ENCODE peak calls at places on chromosomes 2 and 18, in six cellular contexts. X is GM23248; V is adrenal gland; A is heart right ventricle; G is CD8-positive, alpha-beta T cell; B is Peyer's patch. M is an unnamed sample. For H3K36me3 and H3K4me1, the result is how much of the 10 kb centered on the place peaks cover.

GRCh38 chr18:43952398-43952797 is 675.1 kb upstream of the SYT4 start:
- DNase-seq in X (no peak), V (no peak), A (no peak), G (no peak), B (no peak), M (no peak)

GRCh38 chr2:20156826-20157605 is 67.9 kb downstream of the SDC1 start:
- DNase-seq in X (no peak), V (no peak), A (no peak), G (no peak), B (peak), M (no peak)

GRCh38 chr18:48547456-48548403 is 8.9 kb downstream of the CTIF start:
- DNase-seq in X (peak), V (peak), A (peak), G (no peak), B (no peak), M (no peak)

GRCh38 chr2:27264253-27264752 is 1.5 kb upstream of the SLC30A3 start:
- DNase-seq in X (no peak), V (no peak), A (no peak), G (no peak), B (no peak), M (no peak)

GRCh38 chr2:240593026-240593702 is 6.6 kb downstream of the CAPN10 start:
- DNase-seq in X (no peak), V (peak), A (peak), G (no peak), B (no peak), M (no peak)

GRCh38 chr2:55146266-55146665 is 85.8 kb downstream of the CLHC1 start:
- DNase-seq in X (no peak), V (no peak), A (no peak), G (no peak), B (no peak), M (no peak)

GRCh38 chr18:9094307-9095226 is 7.9 kb upstream of the NDUFV2 start:
- DNase-seq in X (peak), V (no peak), A (no peak), G (no peak), B (no peak), M (no peak)

GRCh38 chr18:79542876-79543750 is 136.5 kb upstream of the CTDP1 start:
- DNase-seq in X (no peak), V (no peak), A (no peak), G (no peak), B (peak), M (no peak)

GRCh38 chr18:34540897-34541296 is 169.2 kb upstream of the DTNA start:
- DNase-seq in X (no peak), V (no peak), A (no peak), G (no peak), B (no peak), M (no peak)

GRCh38 chr18:48994044-48994651 is 43.4 kb upstream of the SMAD7 start:
- DNase-seq in X (peak), V (no peak), A (no peak), G (no peak), B (no peak), M (no peak)

GRCh38 chr2:237060518-237061312 is 25.0 kb upstream of the COPS8 start:
- DNase-seq in X (peak), V (peak), A (peak), G (peak), B (no peak), M (peak)

GRCh38 chr2:8993902-8994278 is 9.6 kb downstream of the MBOAT2 start:
- DNase-seq in X (peak), V (no peak), A (no peak), G (no peak), B (no peak), M (no peak)

GRCh38 chr2:11573418-11574175 is 39.8 kb downstream of the GREB1 start:
- DNase-seq in X (no peak), V (no peak), A (no peak), G (no peak), B (peak), M (no peak)

GRCh38 chr2:17827785-17828184 is 11.5 kb downstream of the MSGN1 start:
- DNase-seq in X (no peak), V (no peak), A (no peak), G (no peak), B (no peak), M (no peak)

GRCh38 chr2:18153741-18154140 is 275.3 kb downstream of the KCNS3 start:
- DNase-seq in X (no peak), V (no peak), A (no peak), G (no peak), B (no peak), M (no peak)

GRCh38 chr2:166373951-166374350 is 1.8 kb downstream of the SCN9A start:
- DNase-seq in X (peak), V (peak), A (no peak), G (no peak), B (no peak), M (no peak)

GRCh38 chr2:86396304-86396785 is 44.8 kb upstream of the KDM3A start:
- DNase-seq in X (peak), V (peak), A (peak), G (no peak), B (no peak), M (no peak)

GRCh38 chr2:239304533-239305221 is 96.1 kb downstream of the HDAC4 start:
- DNase-seq in X (no peak), V (no peak), A (no peak), G (no peak), B (no peak), M (no peak)

GRCh38 chr2:215019085-215019484 is 119.3 kb downstream of the ABCA12 start:
- DNase-seq in X (no peak), V (no peak), A (no peak), G (no peak), B (no peak), M (no peak)

GRCh38 chr2:98480598-98480997 is 35.9 kb downstream of the INPP4A start:
- DNase-seq in X (no peak), V (no peak), A (no peak), G (no peak), B (no peak), M (no peak)

GRCh38 chr18:32907656-32908441 is 135.0 kb upstream of the KLHL14 start:
- DNase-seq in X (no peak), V (no peak), A (no peak), G (no peak), B (no peak), M (no peak)

GRCh38 chr2:149924028-149924427 is 336.5 kb upstream of the MMADHC start:
- DNase-seq in X (peak), V (no peak), A (no peak), G (no peak), B (no peak), M (no peak)

GRCh38 chr2:195763866-195764265 is 106.8 kb downstream of the SLC39A10 start:
- DNase-seq in X (no peak), V (no peak), A (no peak), G (no peak), B (no peak), M (no peak)

GRCh38 chr2:224401641-224402342 is at the start of gene FAM124B:
- DNase-seq in X (peak), V (peak), A (peak), G (peak), B (no peak), M (no peak)

GRCh38 chr2:22890142-22890541 is 494.8 kb upstream of the KLHL29 start:
- DNase-seq in X (no peak), V (no peak), A (no peak), G (no peak), B (no peak), M (no peak)

GRCh38 chr2:102200539-102200938 is 13.7 kb downstream of the IL1RL2 start:
- DNase-seq in X (no peak), V (no peak), A (no peak), G (no peak), B (no peak), M (no peak)

GRCh38 chr2:80363951-80364350 is 59.4 kb upstream of the LRRTM1 start:
- DNase-seq in X (no peak), V (no peak), A (no peak), G (no peak), B (no peak), M (no peak)

GRCh38 chr2:42801388-42801787 is 9.0 kb upstream of the HAAO start:
- DNase-seq in X (peak), V (no peak), A (no peak), G (no peak), B (no peak), M (no peak)

GRCh38 chr2:1817256-1818127 is 73.2 kb upstream of the PXDN start:
- DNase-seq in X (peak), V (peak), A (peak), G (peak), B (peak), M (peak)

GRCh38 chr18:53457068-53457467 is 767.4 kb downstream of the MBD2 start:
- DNase-seq in X (no peak), V (no peak), A (no peak), G (no peak), B (no peak), M (no peak)

GRCh38 chr2:191927319-191927867 is 80.5 kb upstream of the CAVIN2 start:
- DNase-seq in X (peak), V (peak), A (peak), G (no peak), B (no peak), M (no peak)

GRCh38 chr18:26963292-26963691 is 97.8 kb upstream of the AQP4 start:
- DNase-seq in X (peak), V (no peak), A (no peak), G (no peak), B (no peak), M (no peak)

GRCh38 chr2:137838255-137839092 is 125.8 kb upstream of the HNMT start:
- DNase-seq in X (peak), V (no peak), A (no peak), G (no peak), B (no peak), M (no peak)

GRCh38 chr2:52749764-52750163 is 1017.8 kb upstream of the CHAC2 start:
- DNase-seq in X (no peak), V (no peak), A (no peak), G (no peak), B (no peak), M (no peak)

GRCh38 chr18:38972571-38972970 is 1407.0 kb upstream of the CELF4 start:
- DNase-seq in X (no peak), V (no peak), A (no peak), G (no peak), B (no peak), M (no peak)

GRCh38 chr2:159840620-159841019 is 42.6 kb upstream of the CD302 start:
- DNase-seq in X (no peak), V (no peak), A (no peak), G (no peak), B (no peak), M (no peak)
- H3K36me3 ChIP-seq in X (under half), V (under half), A (under half), G (under half), B (under half), M (under half)

DNA sequence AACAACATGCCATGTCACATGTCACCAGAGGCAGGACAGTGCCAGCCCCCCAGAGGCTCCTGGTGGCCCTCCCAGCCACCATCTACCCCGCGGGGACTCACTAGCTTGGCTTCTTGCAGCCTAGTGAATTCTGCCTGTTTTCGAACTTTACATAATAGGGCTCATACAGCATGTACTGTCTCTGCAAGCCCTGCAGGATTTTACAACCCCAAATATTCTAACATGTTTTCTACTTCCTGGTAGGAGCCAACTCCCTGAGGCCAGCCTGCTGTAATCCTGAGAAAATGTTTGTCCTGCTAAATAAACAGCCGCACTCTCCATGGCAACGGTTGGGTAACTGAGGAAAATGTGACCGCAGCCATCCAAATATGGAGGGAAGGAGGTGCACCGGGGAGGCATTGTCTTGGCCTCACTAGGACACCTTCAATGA is 2.7 kb downstream of the PER2 start:
- DNase-seq in X (peak), V (peak), A (peak), G (no peak), B (peak), M (no peak)
- H3K4me3 ChIP-seq in X (peak), V (no peak), A (peak), G (no peak), B (peak), M (no peak)

GRCh38 chr18:23170137-23170536 is 34.9 kb downstream of the CABLES1 start:
- DNase-seq in X (no peak), V (no peak), A (no peak), G (no peak), B (no peak), M (no peak)
- H3K4me1 ChIP-seq in X (under half), V (under half), A (under half), G (under half), B (under half), M (under half)

DNA sequence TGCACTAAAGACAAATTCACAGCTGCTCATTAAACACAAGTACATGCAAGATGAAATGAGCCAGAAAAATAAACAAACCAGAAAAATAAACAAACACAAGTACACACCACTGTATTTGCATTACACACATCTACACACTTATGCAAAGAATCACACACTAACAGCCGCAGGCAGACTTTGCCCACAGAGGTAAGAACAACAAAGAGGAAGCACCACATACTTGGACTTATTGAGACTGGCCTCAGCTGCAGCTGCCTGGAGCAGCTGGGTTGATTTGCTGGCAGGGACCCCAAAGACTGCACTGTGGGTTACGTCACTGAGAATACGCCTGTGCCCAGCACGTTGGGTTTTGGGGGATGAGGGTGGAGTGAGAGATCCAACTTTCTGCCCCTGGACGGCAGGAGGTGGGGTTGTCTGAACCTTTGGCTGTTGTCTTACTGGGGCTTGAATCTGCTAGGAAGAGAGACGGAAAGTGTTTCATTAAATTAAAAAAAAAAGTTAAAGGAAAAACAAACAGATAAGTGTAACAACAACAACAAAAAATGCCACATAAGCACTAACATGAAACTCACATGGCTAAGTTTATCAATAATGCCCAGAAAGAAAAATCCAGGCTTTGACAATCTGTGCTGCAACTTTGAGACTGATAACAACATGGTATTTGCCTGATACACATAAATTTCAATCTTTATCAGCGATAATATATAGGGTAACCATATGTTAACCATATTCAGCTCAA is 71.9 kb upstream of the NFU1 start:
- DNase-seq in X (no peak), V (no peak), A (peak), G (no peak), B (no peak), M (no peak)
- H3K36me3 ChIP-seq in X (half or more), V (half or more), A (half or more), G (half or more), B (under half), M (under half)

GRCh38 chr2:63840785-63841253 is 877 bp upstream of the UGP2 start:
- DNase-seq in X (peak), V (peak), A (peak), G (peak), B (peak), M (peak)
- H3K4me3 ChIP-seq in X (peak), V (peak), A (peak), G (peak), B (peak), M (peak)

GRCh38 chr2:173990970-173991819 is 26.0 kb upstream of the SP3 start:
- DNase-seq in X (peak), V (peak), A (peak), G (no peak), B (no peak), M (no peak)

GRCh38 chr2:173989886-173990744 is 24.9 kb upstream of the SP3 start:
- DNase-seq in X (no peak), V (no peak), A (peak), G (no peak), B (no peak), M (no peak)

GRCh38 chr2:173991857-173992588 is 26.9 kb upstream of the SP3 start:
- DNase-seq in X (peak), V (no peak), A (peak), G (no peak), B (no peak), M (no peak)

GRCh38 chr2:173986805-173987204 is 21.6 kb upstream of the SP3 start:
- DNase-seq in X (peak), V (no peak), A (peak), G (no peak), B (no peak), M (no peak)

DNA sequence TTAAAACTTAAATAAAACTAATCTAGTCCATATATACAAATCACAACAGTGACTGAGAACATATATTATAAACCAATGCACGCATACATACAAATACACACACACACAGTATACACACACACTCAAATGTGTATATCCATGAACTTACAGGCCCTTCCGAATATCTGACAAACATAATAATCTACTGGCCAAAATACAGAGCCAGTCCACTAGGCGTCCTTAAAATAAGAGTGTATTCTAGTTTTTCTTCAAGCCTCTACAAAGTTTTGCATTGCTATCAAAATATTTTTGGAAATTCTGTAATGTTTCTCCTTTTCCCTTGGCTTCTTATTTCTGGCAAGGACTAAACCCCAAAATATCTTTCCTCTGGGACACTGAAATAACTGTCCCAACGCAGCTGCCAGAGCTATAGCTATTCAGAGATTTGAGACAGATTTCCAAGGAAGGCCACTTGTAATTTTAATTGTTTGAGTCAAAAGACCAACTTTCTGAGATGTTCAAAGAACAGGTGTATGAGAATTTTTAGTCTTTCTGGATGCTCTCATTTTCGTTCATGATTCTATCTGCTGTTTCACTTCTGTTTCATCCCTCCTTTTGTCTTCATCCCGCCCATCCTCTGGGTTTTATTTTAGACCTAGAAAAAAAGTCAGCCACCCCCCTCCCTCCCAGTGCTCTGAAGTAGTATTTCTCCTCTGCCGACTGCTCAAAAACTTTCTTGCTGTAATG is 24.1 kb upstream of the SP3 start:
- DNase-seq in X (no peak), V (no peak), A (no peak), G (no peak), B (no peak), M (no peak)
- H3K4me1 ChIP-seq in X (under half), V (under half), A (half or more), G (under half), B (under half), M (under half)

M was measured in iPS DF 6.9.